ENCODE peak calls at places on chromosomes 7 and 10, in six cellular contexts. B, M, R, H, P and L are unnamed samples.

GRCh38 chr7:14197280-14197679 is 207.8 kb upstream of the ETV1 start:
- DNase-seq in B (no peak), M (peak), R (no peak), H (no peak), P (no peak), L (no peak)

GRCh38 chr10:79314761-79315601 is 32.3 kb upstream of the PPIF start:
- DNase-seq in B (no peak), M (no peak), R (no peak), H (no peak), P (peak), L (no peak)

GRCh38 chr10:73857446-73857845 is 16.9 kb downstream of the CAMK2G start:
- DNase-seq in B (no peak), M (no peak), R (no peak), H (no peak), P (no peak), L (no peak)

GRCh38 chr7:66413379-66414114 is 208.4 kb downstream of the TPST1 start:
- DNase-seq in B (peak), M (peak), R (peak), H (peak), P (peak), L (peak)

GRCh38 chr7:104700336-104700735 is 313.7 kb upstream of the KMT2E start:
- DNase-seq in B (no peak), M (no peak), R (no peak), H (no peak), P (no peak), L (no peak)

GRCh38 chr7:26858735-26859134 is 5.7 kb downstream of the SKAP2 start:
- DNase-seq in B (no peak), M (no peak), R (no peak), H (no peak), P (no peak), L (no peak)

GRCh38 chr10:12668634-12669033 is 319.3 kb downstream of the CAMK1D start:
- DNase-seq in B (no peak), M (no peak), R (no peak), H (no peak), P (no peak), L (no peak)

GRCh38 chr10:58457761-58458616 is 54.7 kb upstream of the BICC1 start:
- DNase-seq in B (no peak), M (peak), R (peak), H (no peak), P (no peak), L (no peak)

GRCh38 chr7:1674161-1675035 is 4.3 kb downstream of the ELFN1 start:
- DNase-seq in B (peak), M (no peak), R (no peak), H (peak), P (peak), L (peak)

GRCh38 chr7:13044309-13044708 is 356.9 kb downstream of the ARL4A start:
- DNase-seq in B (no peak), M (no peak), R (no peak), H (no peak), P (no peak), L (no peak)

GRCh38 chr7:139820089-139820488 is 9.0 kb upstream of the TBXAS1 start:
- DNase-seq in B (no peak), M (no peak), R (no peak), H (no peak), P (no peak), L (no peak)

GRCh38 chr7:104231054-104232046 is 23.5 kb upstream of the ORC5 start:
- DNase-seq in B (no peak), M (peak), R (peak), H (peak), P (peak), L (peak)

GRCh38 chr10:28211759-28212158 is 91.1 kb downstream of the MPP7 start:
- DNase-seq in B (no peak), M (no peak), R (no peak), H (no peak), P (no peak), L (no peak)

GRCh38 chr10:49062229-49062628 is 53.1 kb downstream of the VSTM4 start:
- DNase-seq in B (no peak), M (no peak), R (no peak), H (no peak), P (no peak), L (no peak)

GRCh38 chr10:89426230-89426868 is 12.0 kb downstream of the IFIT5 start:
- DNase-seq in B (no peak), M (peak), R (no peak), H (no peak), P (no peak), L (no peak)

GRCh38 chr7:55100172-55100961 is 81.5 kb downstream of the EGFR start:
- DNase-seq in B (peak), M (no peak), R (peak), H (no peak), P (peak), L (peak)

GRCh38 chr7:27970350-27970749 is 210.2 kb downstream of the JAZF1 start:
- DNase-seq in B (no peak), M (no peak), R (no peak), H (no peak), P (no peak), L (no peak)

GRCh38 chr10:5142199-5142598 is 42.8 kb downstream of the AKR1C8 start:
- DNase-seq in B (no peak), M (no peak), R (no peak), H (no peak), P (no peak), L (no peak)

GRCh38 chr10:93030409-93030808 is 30.2 kb upstream of the CYP26C1 start:
- DNase-seq in B (no peak), M (peak), R (no peak), H (no peak), P (no peak), L (no peak)

DNA sequence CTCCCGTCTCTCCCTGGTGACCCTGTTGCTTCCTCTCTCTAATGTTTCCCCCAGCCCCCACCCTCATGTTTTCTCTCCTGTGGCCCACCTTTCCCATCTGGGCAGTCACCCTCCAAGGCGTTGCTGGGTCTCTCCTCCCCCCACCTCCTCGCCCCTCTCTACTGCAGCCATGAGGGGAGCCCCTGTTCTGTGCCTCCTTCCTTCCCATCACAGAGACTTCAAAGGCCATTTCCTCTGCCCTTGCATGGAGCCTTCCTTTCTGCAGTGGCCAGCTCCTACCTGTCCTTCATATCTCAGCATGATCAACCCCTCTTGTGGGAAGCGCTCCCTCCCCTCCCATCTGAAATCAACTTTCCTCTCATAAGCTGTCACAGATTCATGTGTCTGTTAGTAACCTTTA is 194.0 kb upstream of the PRSS58 start:
- DNase-seq in B (no peak), M (no peak), R (no peak), H (no peak), P (no peak), L (no peak)
- H3K27ac ChIP-seq in B (no peak), M (no peak), R (no peak), H (no peak), P (no peak), L (no peak)

GRCh38 chr10:109328001-109328400 is 595.3 kb downstream of the XPNPEP1 start:
- DNase-seq in B (no peak), M (no peak), R (no peak), H (no peak), P (no peak), L (no peak)
- TF ChIP-seq CTCF in B (no peak), M (no peak), R (no peak), H (no peak), P (no peak), L (no peak)

DNA sequence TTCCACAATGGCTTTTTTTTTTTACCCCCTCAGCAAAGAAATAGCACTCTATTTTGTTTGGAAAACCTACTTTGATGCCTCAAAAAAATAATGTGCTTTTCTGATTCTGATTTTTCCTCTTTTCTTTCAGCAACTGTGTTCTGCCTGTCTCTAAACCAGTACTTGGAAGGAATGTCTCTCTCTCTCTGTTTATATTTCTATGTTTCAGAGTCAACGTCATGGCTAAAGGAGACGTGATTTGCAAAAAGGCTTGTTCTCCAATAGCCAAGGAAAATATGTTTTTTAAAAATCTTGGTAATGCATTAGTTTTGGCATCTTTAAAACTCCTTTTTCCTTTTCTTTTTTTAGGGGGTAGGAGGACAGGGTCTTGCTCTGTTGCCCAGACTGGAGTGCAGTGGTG is 56.0 kb upstream of the SDK1 start:
- DNase-seq in B (no peak), M (no peak), R (no peak), H (no peak), P (no peak), L (no peak)
- H3K27ac ChIP-seq in B (no peak), M (no peak), R (no peak), H (no peak), P (no peak), L (no peak)

GRCh38 chr7:134460000-134460399 is 1.1 kb upstream of the AKR1B1 start:
- DNase-seq in B (no peak), M (no peak), R (no peak), H (no peak), P (no peak), L (no peak)

GRCh38 chr7:134461921-134462320 is 3.0 kb upstream of the AKR1B1 start:
- DNase-seq in B (no peak), M (no peak), R (no peak), H (no peak), P (no peak), L (no peak)

GRCh38 chr7:134458341-134458805 is 527 bp downstream of the AKR1B1 start:
- DNase-seq in B (peak), M (no peak), R (peak), H (peak), P (peak), L (no peak)

GRCh38 chr7:134457166-134457565 is 1.7 kb downstream of the AKR1B1 start:
- DNase-seq in B (no peak), M (peak), R (no peak), H (no peak), P (no peak), L (no peak)

DNA sequence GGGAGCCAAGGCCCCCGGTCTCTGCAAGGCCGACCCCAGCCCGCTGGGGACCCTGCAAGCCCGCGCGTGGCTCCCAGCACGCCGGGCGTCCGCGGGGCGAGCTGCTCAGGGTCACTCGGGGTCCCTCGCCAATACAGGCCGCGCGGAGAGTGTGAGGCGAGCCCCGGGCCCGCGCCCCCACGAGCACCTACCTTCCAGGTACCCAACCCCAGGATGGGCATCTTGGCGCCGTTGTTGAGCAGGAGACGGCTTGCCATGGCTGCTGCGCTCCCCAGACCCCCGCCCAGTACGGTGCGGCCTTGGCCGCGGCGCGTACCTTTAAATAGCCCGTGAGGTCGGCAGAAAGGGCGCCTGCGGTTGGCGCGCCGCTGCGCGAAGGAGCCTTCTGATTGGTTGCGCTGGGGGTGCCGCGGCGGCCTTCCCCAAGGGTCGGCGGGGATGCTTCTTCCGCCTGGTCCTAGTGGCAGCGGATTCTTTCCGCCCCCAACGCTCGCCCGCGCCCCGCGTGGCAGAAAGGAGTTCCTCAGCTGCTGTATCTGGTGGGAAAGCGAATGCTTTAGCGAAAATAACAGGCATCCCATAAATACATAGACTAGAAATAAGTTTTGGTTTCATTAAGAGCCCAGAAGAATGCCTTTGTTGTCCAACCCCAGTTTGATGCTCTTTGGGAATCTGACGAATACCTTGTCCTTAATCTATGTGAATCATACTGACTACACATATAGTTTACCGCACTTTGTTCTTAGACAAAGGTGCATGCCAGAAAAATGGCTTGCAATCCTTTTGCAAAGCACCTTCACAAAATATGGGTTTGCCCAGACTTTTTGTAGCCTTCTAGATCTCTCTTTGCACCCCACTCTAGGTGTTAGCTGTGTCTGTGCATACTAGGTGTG is at the start of gene AKR1B1:
- DNase-seq in B (peak), M (peak), R (peak), H (peak), P (peak), L (peak)
- TF ChIP-seq CTCF in B (peak), M (peak), R (peak), H (peak), P (peak), L (peak)

DNA sequence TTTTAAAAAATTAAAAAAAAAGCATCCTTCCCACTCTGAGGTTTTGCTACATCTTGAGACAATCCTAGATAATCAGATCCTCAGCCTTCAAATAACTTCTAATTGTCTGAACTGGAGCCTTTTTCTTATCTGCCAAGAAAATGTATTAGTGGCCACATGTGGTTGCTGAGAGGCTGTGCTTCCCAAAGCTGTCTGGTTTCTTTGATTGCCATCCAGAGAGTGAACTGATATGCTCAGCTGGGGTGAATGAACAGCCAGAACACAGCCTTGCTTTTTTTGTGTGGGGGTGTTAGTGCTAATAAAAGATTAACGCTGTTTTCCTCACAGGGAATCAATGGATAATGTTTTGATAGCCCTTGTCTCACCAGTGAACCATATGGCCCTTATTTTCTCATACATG is 66.8 kb downstream of the BBS9 start:
- DNase-seq in B (no peak), M (peak), R (no peak), H (no peak), P (no peak), L (no peak)
- H3K27ac ChIP-seq in B (no peak), M (peak), R (no peak), H (no peak), P (no peak), L (no peak)

DNA sequence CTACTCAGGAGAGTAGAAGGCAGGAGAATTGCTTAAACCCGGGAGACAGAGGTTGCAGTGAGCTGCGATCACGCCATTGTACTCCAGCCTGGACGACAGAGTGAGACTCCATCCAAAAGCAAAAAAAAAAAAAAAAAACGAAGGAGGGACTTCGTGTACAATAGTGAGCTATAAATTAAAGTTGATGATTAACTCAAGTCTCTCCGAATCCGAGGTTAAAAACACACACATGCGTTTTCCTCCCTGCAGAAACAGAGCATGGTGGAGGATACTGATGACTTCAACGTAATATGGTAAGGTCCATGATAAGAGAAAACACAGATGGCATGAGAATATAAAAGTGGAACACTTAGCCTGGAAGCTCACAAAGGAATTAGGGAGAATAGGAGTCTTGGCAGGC is 20.2 kb upstream of the GSTK1 start:
- DNase-seq in B (no peak), M (no peak), R (no peak), H (no peak), P (no peak), L (no peak)
- TF ChIP-seq CTCF in B (no peak), M (no peak), R (no peak), H (no peak), P (no peak), L (no peak)

DNA sequence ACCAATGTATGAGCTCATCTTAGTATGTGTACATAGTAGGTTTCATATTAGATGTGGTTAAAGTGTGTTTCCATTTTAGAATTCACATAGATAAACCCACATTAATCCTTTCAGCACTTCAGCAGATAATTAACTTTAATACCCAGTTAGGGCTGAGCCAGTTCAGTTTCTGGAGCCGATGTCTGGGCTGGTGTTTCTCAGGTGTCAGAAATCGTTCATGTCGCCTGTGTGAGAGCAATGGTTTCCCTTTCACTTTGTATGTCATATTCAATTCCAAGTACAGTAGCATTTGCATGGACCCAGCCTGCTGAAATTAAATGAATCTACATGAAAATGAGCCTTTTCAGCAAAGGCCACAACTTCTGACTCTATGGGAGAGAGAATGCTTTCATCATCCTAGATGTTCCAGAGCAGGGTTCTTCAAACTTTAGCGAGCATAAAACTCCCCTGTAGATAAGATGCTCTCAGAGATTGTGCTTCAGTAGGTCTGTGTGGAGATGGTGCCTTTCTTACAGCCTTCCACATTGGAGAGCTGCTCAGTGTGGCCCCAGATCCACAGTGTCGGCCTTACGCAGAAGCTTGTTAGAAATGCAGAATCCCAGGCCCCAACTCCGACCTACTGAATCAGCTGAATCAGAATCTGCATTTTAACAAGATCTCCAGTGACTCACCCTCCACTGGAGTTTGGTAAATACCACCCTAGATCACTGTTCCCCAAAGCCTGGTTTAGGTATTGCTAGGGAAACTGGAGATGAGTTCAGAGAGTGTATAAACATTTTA is 19.6 kb downstream of the WIPF3 start:
- DNase-seq in B (no peak), M (no peak), R (no peak), H (no peak), P (no peak), L (no peak)
- H3K27ac ChIP-seq in B (no peak), M (no peak), R (no peak), H (no peak), P (no peak), L (peak)